ENCODE peak calls at places on chromosomes 13 and 19, in ten cellular contexts. D, B, T, S, C, K, P, J, U and H are unnamed samples.

GRCh38 chr13:79871594-79871993 is 390.6 kb downstream of the NDFIP2 start:
- DNase-seq in D (no peak), B (no peak), T (no peak), S (no peak), C (no peak), K (no peak), P (no peak), J (no peak), U (no peak), H (no peak)

GRCh38 chr13:21683034-21683733 is 12.3 kb downstream of the FGF9 start:
- DNase-seq in D (peak; percentile 13), B (no peak), T (peak; percentile 32), S (no peak), C (peak; percentile 43), K (peak; percentile 75), P (peak; percentile 54), J (peak; percentile 26), U (no peak), H (peak; percentile 14)

GRCh38 chr19:29098863-29099481 is 114.0 kb downstream of the UQCRFS1 start:
- DNase-seq in D (peak; percentile 13), B (no peak), T (peak; percentile 50), S (no peak), C (peak; percentile 88), K (peak; percentile 93), P (peak; percentile 70), J (peak; percentile 84), U (peak; percentile 64), H (peak; percentile 97)

GRCh38 chr13:101917475-101917810 is 465.0 kb downstream of the ITGBL1 start:
- DNase-seq in D (no peak), B (peak; percentile 54), T (no peak), S (peak; percentile 16), C (no peak), K (no peak), P (no peak), J (no peak), U (no peak), H (no peak)

GRCh38 chr13:94345374-94346195 is 133.9 kb downstream of the DCT start:
- DNase-seq in D (no peak), B (no peak), T (peak; percentile 32), S (no peak), C (peak; percentile 58), K (no peak), P (peak; percentile 79), J (no peak), U (peak; percentile 70), H (peak; percentile 76)

GRCh38 chr19:35845215-35846037 is 6.9 kb downstream of the NPHS1 start:
- DNase-seq in D (no peak), B (peak; percentile 49), T (no peak), S (peak; percentile 33), C (no peak), K (no peak), P (no peak), J (peak; percentile 27), U (no peak), H (no peak)

GRCh38 chr19:33296473-33297060 is 5.8 kb downstream of the CEBPA start:
- DNase-seq in D (peak; percentile 48), B (no peak), T (no peak), S (no peak), C (no peak), K (peak; percentile 46), P (no peak), J (no peak), U (no peak), H (no peak)

GRCh38 chr19:4976412-4977298 is 7.7 kb downstream of the KDM4B start:
- DNase-seq in D (peak; percentile 99), B (peak; percentile 44), T (peak; percentile 89), S (no peak), C (peak; percentile 97), K (peak; percentile 92), P (peak; percentile 99), J (peak; percentile 83), U (peak; percentile 99), H (peak; percentile 98)

GRCh38 chr19:29690842-29691241 is 24.2 kb downstream of the C19orf12 start:
- DNase-seq in D (peak; percentile 42), B (peak; percentile 37), T (no peak), S (peak; percentile 37), C (peak; percentile 80), K (no peak), P (peak; percentile 66), J (no peak), U (peak; percentile 60), H (peak; percentile 54)

GRCh38 chr13:83618966-83619365 is 263.3 kb downstream of the SLITRK1 start:
- DNase-seq in D (no peak), B (no peak), T (peak; percentile 60), S (no peak), C (peak; percentile 12), K (no peak), P (peak; percentile 6), J (no peak), U (peak; percentile 29), H (peak; percentile 37)

GRCh38 chr13:40401911-40402776 is 264.3 kb downstream of the FOXO1 start:
- DNase-seq in D (peak; percentile 99), B (no peak), T (peak; percentile 100), S (peak; percentile 39), C (peak; percentile 98), K (peak; percentile 99), P (peak; percentile 99), J (peak; percentile 98), U (peak; percentile 99), H (peak; percentile 96)

GRCh38 chr19:17841371-17841809 is 6.4 kb downstream of the JAK3 start:
- DNase-seq in D (peak; percentile 49), B (no peak), T (no peak), S (no peak), C (no peak), K (peak; percentile 85), P (no peak), J (no peak), U (no peak), H (no peak)
- H3K4me3 ChIP-seq in D (peak overlapping the region; percentile 33), B (peak overlapping the region; percentile 50), T (peak overlapping the region; percentile 28), S (peak overlapping the region; percentile 48), C (peak overlapping the region; percentile 37), K (no peak overlapping the region), P (peak overlapping the region; percentile 28), J (no peak overlapping the region), U (peak overlapping the region; percentile 39), H (no peak overlapping the region)

GRCh38 chr19:19550972-19551861 is 13.2 kb downstream of the CILP2 start:
- DNase-seq in D (no peak), B (peak; percentile 32), T (no peak), S (peak; percentile 13), C (no peak), K (no peak), P (no peak), J (no peak), U (no peak), H (no peak)
- TF ChIP-seq CTCF in D (no peak), B (no peak), T (no peak), S (no peak), C (no peak), K (no peak), P (no peak), J (no peak), U (no peak), H (no peak)

GRCh38 chr13:43316997-43317396 is 293.6 kb downstream of the DNAJC15 start:
- DNase-seq in D (peak; percentile 57), B (peak; percentile 20), T (peak; percentile 63), S (peak; percentile 92), C (peak; percentile 72), K (no peak), P (peak; percentile 68), J (peak; percentile 35), U (peak; percentile 75), H (peak; percentile 71)
- H3K4me3 ChIP-seq in D (no peak overlapping the region), B (no peak overlapping the region), T (peak overlapping the region; percentile 34), S (peak overlapping the region; percentile 4), C (peak overlapping the region; percentile 15), K (peak overlapping the region; percentile 9), P (peak overlapping the region; percentile 31), J (no peak overlapping the region), U (peak overlapping the region; percentile 25), H (peak overlapping the region; percentile 19)

DNA sequence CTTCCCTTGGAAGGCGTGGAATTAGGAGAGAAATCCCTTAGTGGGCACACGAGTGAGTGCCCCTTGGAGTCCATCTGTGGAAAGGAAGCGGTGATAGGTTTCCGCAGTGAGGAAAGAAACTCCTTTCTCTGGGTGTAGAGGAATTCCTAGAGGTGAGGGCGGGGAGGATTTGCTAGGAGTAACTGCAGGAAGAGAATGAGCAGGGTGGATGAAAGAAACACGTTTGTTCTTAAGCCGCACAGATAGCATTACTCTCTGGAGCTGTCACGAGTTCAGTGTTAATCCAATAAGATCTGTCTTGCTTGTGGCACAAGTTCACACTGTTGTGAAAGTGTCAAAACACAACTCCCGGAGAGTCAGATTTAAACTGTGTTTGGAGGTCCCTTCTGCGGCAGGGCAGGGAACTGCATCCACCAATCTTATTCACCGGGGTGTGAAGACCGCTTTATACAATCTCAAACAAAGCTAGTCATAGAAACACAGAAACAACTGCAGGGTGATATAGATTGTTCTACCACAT is 1.2 kb downstream of the KL start:
- DNase-seq in D (peak; percentile 57), B (peak; percentile 54), T (no peak), S (no peak), C (peak; percentile 48), K (no peak), P (peak; percentile 16), J (peak; percentile 40), U (peak; percentile 71), H (peak; percentile 47)
- TF ChIP-seq CTCF in D (peak; percentile 50), B (peak; percentile 55), T (peak; percentile 5), S (no peak), C (peak; percentile 30), K (peak; percentile 79), P (peak; percentile 31), J (peak; percentile 53), U (peak; percentile 62), H (peak; percentile 46)

DNA sequence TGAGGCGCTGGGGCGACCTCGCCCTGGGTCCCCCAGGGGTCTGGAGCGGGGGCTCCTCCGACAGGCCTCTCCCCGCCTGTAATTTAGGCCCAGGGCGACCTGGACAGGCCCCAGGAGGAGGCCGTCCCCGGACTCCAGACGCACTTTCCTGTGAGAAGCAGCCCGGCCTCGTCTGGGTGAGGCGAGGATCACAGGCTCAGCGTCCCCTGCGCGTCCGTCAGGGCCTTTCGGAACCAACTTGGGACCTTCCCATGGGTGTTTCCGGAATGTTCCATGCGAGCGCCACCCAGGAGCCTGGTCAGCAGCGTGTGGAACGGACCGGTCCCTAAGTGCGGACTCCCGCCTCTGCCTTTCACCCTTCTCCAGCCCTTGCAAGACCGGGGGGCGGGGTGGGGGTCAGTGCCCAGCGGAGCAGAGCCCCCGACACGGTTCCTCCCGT is 1.0 kb upstream of the GRTP1 start:
- DNase-seq in D (no peak), B (no peak), T (no peak), S (no peak), C (no peak), K (peak; percentile 82), P (no peak), J (no peak), U (no peak), H (no peak)
- H3K4me3 ChIP-seq in D (no peak overlapping the region), B (no peak overlapping the region), T (peak overlapping the region; percentile 47), S (no peak overlapping the region), C (no peak overlapping the region), K (peak overlapping the region; percentile 51), P (peak overlapping the region; percentile 46), J (peak overlapping the region; percentile 63), U (no peak overlapping the region), H (no peak overlapping the region)

DNA sequence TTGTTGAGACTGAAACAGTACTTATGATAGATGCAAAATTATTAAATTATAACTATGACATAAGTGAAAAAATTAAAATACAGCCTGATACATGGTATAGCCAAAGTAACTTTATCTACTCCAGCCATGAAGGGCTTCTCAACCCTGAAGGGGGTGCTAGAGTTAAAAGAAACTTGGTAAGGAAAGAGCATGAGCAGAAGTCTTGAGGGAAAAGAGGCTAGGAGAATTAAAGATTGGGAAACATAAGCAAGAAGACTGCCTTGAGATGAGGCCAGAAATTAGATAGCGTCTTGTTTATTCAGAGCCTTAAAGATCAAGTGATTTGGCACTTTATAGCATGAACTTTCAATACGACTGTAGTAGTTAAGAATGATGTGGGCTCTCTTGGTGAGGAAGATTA is 385.5 kb upstream of the PRR20A start:
- DNase-seq in D (no peak), B (peak; percentile 41), T (no peak), S (no peak), C (no peak), K (no peak), P (no peak), J (no peak), U (peak; percentile 51), H (no peak)
- TF ChIP-seq CTCF in D (no peak), B (peak; percentile 58), T (no peak), S (peak; percentile 24), C (no peak), K (no peak), P (no peak), J (no peak), U (peak; percentile 41), H (no peak)